ENCODE peak calls at places on chromosomes 12 and 14, in six cellular contexts. L is tibial nerve, D is testis, O is lower leg skin, F is uterus, N is H9. M is an unnamed sample.

GRCh38 chr12:103978384-103978982 is 12.8 kb downstream of the TDG start:
- DNase-seq in L (no peak), D (no peak), O (no peak), F (no peak), N (no peak), M (no peak)

GRCh38 chr12:40020261-40020691 is 85.6 kb downstream of the SLC2A13 start:
- DNase-seq in L (no peak), D (no peak), O (no peak), F (no peak), N (peak), M (no peak)

GRCh38 chr12:15757553-15758255 is 31.5 kb downstream of the EPS8 start:
- DNase-seq in L (no peak), D (no peak), O (peak), F (peak), N (no peak), M (peak)

GRCh38 chr12:99427104-99427503 is 220.4 kb upstream of the GARIN6 start:
- DNase-seq in L (no peak), D (no peak), O (no peak), F (no peak), N (no peak), M (no peak)

GRCh38 chr12:108699955-108700563 is 31.3 kb downstream of the CORO1C start:
- DNase-seq in L (no peak), D (no peak), O (no peak), F (no peak), N (no peak), M (no peak)

GRCh38 chr12:120041386-120042231 is 52.6 kb downstream of the BICDL1 start:
- DNase-seq in L (no peak), D (peak), O (peak), F (no peak), N (no peak), M (no peak)

GRCh38 chr14:78316058-78316457 is 145.9 kb downstream of the NRXN3 start:
- DNase-seq in L (no peak), D (no peak), O (no peak), F (no peak), N (no peak), M (no peak)

GRCh38 chr12:46224401-46224800 is 44.4 kb downstream of the SLC38A1 start:
- DNase-seq in L (peak), D (no peak), O (peak), F (peak), N (no peak), M (peak)

GRCh38 chr12:131242741-131243496 is 289.2 kb downstream of the ADGRD1 start:
- DNase-seq in L (no peak), D (peak), O (no peak), F (no peak), N (peak), M (no peak)

GRCh38 chr14:96126339-96126770 is 78.3 kb upstream of the BDKRB2 start:
- DNase-seq in L (no peak), D (no peak), O (no peak), F (no peak), N (no peak), M (no peak)

GRCh38 chr14:75854247-75854799 is 127.5 kb downstream of the TGFB3 start:
- DNase-seq in L (no peak), D (no peak), O (no peak), F (no peak), N (no peak), M (no peak)

GRCh38 chr12:67981236-67982164 is 7.7 kb upstream of the IFNG-AS1 start:
- DNase-seq in L (no peak), D (peak), O (no peak), F (no peak), N (no peak), M (peak)

GRCh38 chr12:94148841-94149780 is 734 bp downstream of the PLXNC1 start:
- DNase-seq in L (no peak), D (peak), O (no peak), F (no peak), N (peak), M (no peak)

GRCh38 chr12:49990269-49990668 is 17.5 kb downstream of the AQP6 start:
- DNase-seq in L (no peak), D (no peak), O (no peak), F (no peak), N (no peak), M (no peak)

GRCh38 chr14:100486025-100486828 is 101.0 kb downstream of the BEGAIN start:
- DNase-seq in L (peak), D (peak), O (no peak), F (peak), N (peak), M (peak)

GRCh38 chr14:106277503-106277902 is 751.1 kb downstream of the TMEM121 start:
- DNase-seq in L (no peak), D (peak), O (no peak), F (no peak), N (no peak), M (no peak)

GRCh38 chr14:93059917-93060545 is 55.7 kb downstream of the ITPK1 start:
- DNase-seq in L (no peak), D (no peak), O (no peak), F (no peak), N (peak), M (no peak)

GRCh38 chr12:20212036-20212435 is 156.3 kb upstream of the PDE3A start:
- DNase-seq in L (no peak), D (no peak), O (no peak), F (no peak), N (no peak), M (peak)

GRCh38 chr12:31210104-31210503 is 115.8 kb downstream of the SINHCAF start:
- DNase-seq in L (no peak), D (no peak), O (no peak), F (no peak), N (no peak), M (no peak)

DNA sequence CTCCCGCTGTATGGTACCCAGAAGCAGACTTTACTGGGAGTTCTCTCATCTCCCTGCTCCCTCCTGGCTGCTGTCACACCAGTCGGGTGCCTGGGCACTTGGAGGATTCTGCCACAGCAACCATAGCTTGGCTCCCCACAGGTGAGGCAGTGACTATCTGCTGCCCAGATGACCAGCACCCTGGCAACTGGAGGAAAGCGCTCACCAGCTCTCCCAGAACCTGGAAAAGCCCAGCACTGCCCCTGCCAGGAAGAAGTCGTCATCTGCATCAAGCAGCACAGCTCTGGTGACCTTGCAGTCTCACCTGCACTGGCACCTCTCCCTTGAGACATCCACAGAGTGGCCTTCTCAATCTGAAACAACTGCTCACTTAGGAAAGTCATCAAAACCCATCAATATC is 31.9 kb upstream of the TC2N start:
- DNase-seq in L (no peak), D (no peak), O (no peak), F (no peak), N (no peak), M (no peak)
- TF ChIP-seq CTCF in L (no peak), D (no peak), O (no peak), F (no peak), N (peak), M (no peak)

GRCh38 chr14:34857689-34858449 is 17.3 kb downstream of the BAZ1A start:
- DNase-seq in L (no peak), D (no peak), O (no peak), F (no peak), N (no peak), M (no peak)
- TF ChIP-seq CTCF in L (no peak), D (no peak), O (no peak), F (no peak), N (no peak), M (no peak)

GRCh38 chr14:52650774-52651173 is 44.6 kb downstream of the ERO1A start:
- DNase-seq in L (no peak), D (no peak), O (no peak), F (no peak), N (no peak), M (no peak)
- TF ChIP-seq CTCF in L (no peak), D (no peak), O (no peak), F (no peak), N (no peak), M (no peak)

DNA sequence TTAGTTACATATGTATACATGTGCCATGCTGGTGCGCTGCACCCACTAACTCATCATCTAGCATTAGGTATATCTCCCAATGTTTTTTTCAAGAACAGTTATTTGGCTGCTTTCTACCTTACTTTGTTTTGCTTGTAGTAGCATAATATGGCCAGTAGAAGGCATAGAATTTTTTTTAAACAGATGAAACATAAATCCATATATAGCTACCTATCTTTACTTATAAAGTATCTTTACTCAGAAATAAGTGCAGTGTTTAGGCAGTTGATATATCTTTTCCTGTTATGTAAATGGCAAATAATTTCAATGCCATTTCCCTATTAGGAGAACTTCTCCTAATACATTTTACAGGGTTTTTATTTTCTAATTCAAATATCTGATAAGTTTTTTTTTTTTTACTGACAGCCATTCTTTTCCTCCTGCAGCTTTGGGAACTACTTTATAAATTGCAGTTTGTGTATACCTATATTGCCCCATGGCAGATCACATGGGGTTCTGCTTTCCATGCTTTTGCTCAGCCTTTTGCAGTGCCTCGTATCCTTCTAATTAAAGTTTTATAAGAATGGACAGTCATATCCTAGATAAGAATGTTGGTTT is 143.1 kb downstream of the PCNX1 start:
- DNase-seq in L (no peak), D (no peak), O (no peak), F (no peak), N (no peak), M (no peak)
- TF ChIP-seq CTCF in L (no peak), D (no peak), O (no peak), F (no peak), N (peak), M (peak)

DNA sequence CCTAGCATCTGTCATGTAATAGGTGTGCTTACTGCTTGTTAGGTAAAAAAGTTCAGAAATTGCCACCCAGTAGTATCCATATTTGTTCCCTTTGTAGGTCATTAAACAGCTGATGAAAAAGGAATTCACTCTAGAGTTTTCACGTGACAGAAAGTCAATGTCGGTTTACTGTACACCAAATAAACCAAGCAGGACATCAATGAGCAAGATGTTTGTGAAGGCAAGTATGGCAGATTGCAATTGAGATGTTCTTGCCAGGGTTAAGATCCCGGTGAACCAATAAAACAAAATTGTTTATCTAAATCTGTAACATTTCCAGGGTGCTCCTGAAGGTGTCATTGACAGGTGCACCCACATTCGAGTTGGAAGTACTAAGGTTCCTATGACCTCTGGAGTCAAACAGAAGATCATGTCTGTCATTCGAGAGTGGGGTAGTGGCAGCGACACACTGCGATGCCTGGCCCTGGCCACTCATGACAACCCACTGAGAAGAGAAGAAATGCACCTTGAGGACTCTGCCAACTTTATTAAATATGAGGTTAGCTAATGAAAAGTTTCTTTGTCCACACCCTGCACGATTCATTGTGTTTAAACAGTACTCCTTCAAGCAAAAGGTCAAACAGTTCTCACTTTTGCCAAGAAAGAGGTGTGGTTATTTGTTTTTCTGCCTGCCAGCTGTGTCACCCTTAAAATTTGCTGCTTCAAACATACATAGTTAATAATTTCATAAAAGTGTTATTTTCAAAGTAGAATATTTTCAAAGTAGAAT is 58.3 kb downstream of the ATP2A2 start:
- DNase-seq in L (no peak), D (no peak), O (no peak), F (no peak), N (no peak), M (no peak)
- TF ChIP-seq CTCF in L (no peak), D (no peak), O (no peak), F (no peak), N (no peak), M (no peak)

M was measured in foreskin fibroblast.